ENCODE peak calls at places on chromosomes 6 and 20, in six cellular contexts. O is fibroblast of the aortic adventitia, Y is EH, R is HT1080, A is activated T-cell treated with anti-CD3 and anti-CD28 coated beads for 1 hour, U is AG08395. W is an unnamed sample.

GRCh38 chr6:40791004-40791403 is 203.8 kb upstream of the LRFN2 start:
- DNase-seq in R (peak), U (peak), O (no peak), A (no peak), Y (no peak), W (no peak)

GRCh38 chr6:105280033-105280432 is 100.2 kb upstream of the POPDC3 start:
- DNase-seq in A (no peak), R (no peak), U (no peak), Y (no peak), O (no peak), W (no peak)

GRCh38 chr6:501891-502601 is 110.5 kb downstream of the IRF4 start:
- DNase-seq in O (no peak), A (no peak), R (no peak), U (no peak), Y (no peak), W (peak)

GRCh38 chr6:162198925-162199324 is 528.6 kb downstream of the PRKN start:
- DNase-seq in O (no peak), A (no peak), R (no peak), U (no peak), Y (no peak), W (no peak)

GRCh38 chr20:10449270-10449669 is 14.2 kb downstream of the SLX4IP start:
- DNase-seq in O (no peak), U (no peak), Y (no peak), A (no peak), R (no peak), W (no peak)

GRCh38 chr6:163165155-163165910 is 249.2 kb upstream of the QKI start:
- DNase-seq in A (no peak), O (no peak), R (no peak), Y (no peak), U (no peak), W (no peak)

GRCh38 chr6:7579850-7580249 is 10.1 kb upstream of the SNRNP48 start:
- DNase-seq in U (no peak), A (no peak), Y (no peak), O (no peak), R (no peak), W (no peak)

GRCh38 chr6:63351995-63352586 is 32.3 kb upstream of the LGSN start:
- DNase-seq in Y (peak), R (no peak), O (peak), U (peak), A (no peak), W (no peak)

GRCh38 chr6:43901330-43902230 is 131.6 kb downstream of the VEGFA start:
- DNase-seq in A (no peak), R (no peak), O (no peak), Y (no peak), U (no peak), W (no peak)

GRCh38 chr6:33966536-33966935 is 162.7 kb upstream of the MLN start:
- DNase-seq in R (no peak), A (no peak), Y (no peak), O (no peak), U (no peak), W (no peak)

GRCh38 chr6:166460473-166461437 is 78.0 kb upstream of the MPC1 start:
- DNase-seq in U (peak), A (no peak), Y (peak), O (no peak), R (no peak), W (no peak)

GRCh38 chr6:119446623-119447008 is 97.1 kb upstream of the MAN1A1 start:
- DNase-seq in Y (peak), O (peak), A (no peak), R (no peak), U (peak), W (no peak)

GRCh38 chr6:16450285-16450684 is 211.9 kb downstream of the GMPR start:
- DNase-seq in O (peak), R (peak), U (peak), Y (peak), A (no peak), W (no peak)

GRCh38 chr6:168025831-168026325 is 28.4 kb downstream of the KIF25 start:
- DNase-seq in A (no peak), R (no peak), U (no peak), Y (no peak), O (no peak), W (no peak)

GRCh38 chr6:72203983-72204382 is 317.6 kb downstream of the RIMS1 start:
- DNase-seq in O (no peak), A (no peak), Y (no peak), R (no peak), U (no peak), W (no peak)

GRCh38 chr6:81875776-81876293 is 123.4 kb upstream of the TENT5A start:
- DNase-seq in O (no peak), R (no peak), A (no peak), U (no peak), Y (no peak), W (no peak)

GRCh38 chr20:46657137-46657536 is 5.9 kb upstream of the SLC13A3 start:
- DNase-seq in R (no peak), U (no peak), A (no peak), O (no peak), Y (no peak), W (no peak)

GRCh38 chr6:29696147-29697129 is 15.5 kb upstream of the ZFP57 start:
- DNase-seq in Y (peak), A (no peak), R (no peak), O (peak), U (no peak), W (no peak)

GRCh38 chr20:36313476-36313875 is 7.3 kb downstream of the DLGAP4 start:
- DNase-seq in R (no peak), O (no peak), Y (no peak), U (no peak), A (no peak), W (no peak)

GRCh38 chr20:63333241-63333836 is 27.8 kb downstream of the CHRNA4 start:
- DNase-seq in U (no peak), A (no peak), Y (no peak), R (no peak), O (no peak), W (no peak)